ENCODE peak calls at places on chromosomes 1 and 21, in six cellular contexts. One of them, this sample, is unnamed.

GRCh38 chr1:2311184-2312032 is 79.9 kb downstream of the MORN1 start:
- DNase-seq in nucleus accumbens: no peak
- DNase-seq in GM12864: no peak
- DNase-seq in NCI-H748 treated with DMSO at 0.1 percent for 48 hours: no peak
- DNase-seq in EH: peak; percentile 68
- DNase-seq in stimulated activated CD8-positive, alpha-beta memory T cell treated with anti-CD3 and anti-CD28 coated beads, Interleukin-15, amount 100 ng/mL, for 24 hours: no peak
- DNase-seq in this sample: no peak

GRCh38 chr1:12600335-12600734 is 17.7 kb downstream of the DHRS3 start:
- DNase-seq in nucleus accumbens: no peak
- DNase-seq in EH: no peak
- DNase-seq in NCI-H748 treated with DMSO at 0.1 percent for 48 hours: no peak
- DNase-seq in GM12864: no peak
- DNase-seq in stimulated activated CD8-positive, alpha-beta memory T cell treated with anti-CD3 and anti-CD28 coated beads, Interleukin-15, amount 100 ng/mL, for 24 hours: no peak
- DNase-seq in this sample: no peak

GRCh38 chr21:45778686-45779085 is 135.2 kb downstream of the PCBP3 start:
- DNase-seq in EH: no peak
- DNase-seq in NCI-H748 treated with DMSO at 0.1 percent for 48 hours: no peak
- DNase-seq in nucleus accumbens: no peak
- DNase-seq in stimulated activated CD8-positive, alpha-beta memory T cell treated with anti-CD3 and anti-CD28 coated beads, Interleukin-15, amount 100 ng/mL, for 24 hours: no peak
- DNase-seq in GM12864: no peak
- DNase-seq in this sample: no peak

GRCh38 chr1:156052862-156053769 is 482 bp downstream of the UBQLN4 start:
- DNase-seq in EH: peak; percentile 74
- DNase-seq in NCI-H748 treated with DMSO at 0.1 percent for 48 hours: peak; percentile 31
- DNase-seq in GM12864: no peak
- DNase-seq in nucleus accumbens: peak; percentile 14
- DNase-seq in stimulated activated CD8-positive, alpha-beta memory T cell treated with anti-CD3 and anti-CD28 coated beads, Interleukin-15, amount 100 ng/mL, for 24 hours: no peak
- DNase-seq in this sample: peak; percentile 55

GRCh38 chr1:37596182-37596667 is 488 bp upstream of the GNL2 start:
- DNase-seq in GM12864: no peak
- DNase-seq in nucleus accumbens: no peak
- DNase-seq in EH: no peak
- DNase-seq in stimulated activated CD8-positive, alpha-beta memory T cell treated with anti-CD3 and anti-CD28 coated beads, Interleukin-15, amount 100 ng/mL, for 24 hours: no peak
- DNase-seq in NCI-H748 treated with DMSO at 0.1 percent for 48 hours: no peak
- DNase-seq in this sample: no peak

GRCh38 chr1:75345538-75346292 is 211.5 kb downstream of the LHX8 start:
- DNase-seq in EH: no peak
- DNase-seq in stimulated activated CD8-positive, alpha-beta memory T cell treated with anti-CD3 and anti-CD28 coated beads, Interleukin-15, amount 100 ng/mL, for 24 hours: no peak
- DNase-seq in nucleus accumbens: no peak
- DNase-seq in GM12864: no peak
- DNase-seq in NCI-H748 treated with DMSO at 0.1 percent for 48 hours: no peak
- DNase-seq in this sample: no peak

GRCh38 chr1:24393892-24394291 is 19.7 kb downstream of the STPG1 start:
- DNase-seq in nucleus accumbens: no peak
- DNase-seq in EH: peak; percentile 90
- DNase-seq in NCI-H748 treated with DMSO at 0.1 percent for 48 hours: no peak
- DNase-seq in GM12864: no peak
- DNase-seq in stimulated activated CD8-positive, alpha-beta memory T cell treated with anti-CD3 and anti-CD28 coated beads, Interleukin-15, amount 100 ng/mL, for 24 hours: no peak
- DNase-seq in this sample: no peak

GRCh38 chr21:32533611-32534010 is 51.7 kb downstream of the TCP10L start:
- DNase-seq in stimulated activated CD8-positive, alpha-beta memory T cell treated with anti-CD3 and anti-CD28 coated beads, Interleukin-15, amount 100 ng/mL, for 24 hours: no peak
- DNase-seq in EH: no peak
- DNase-seq in GM12864: no peak
- DNase-seq in NCI-H748 treated with DMSO at 0.1 percent for 48 hours: no peak
- DNase-seq in nucleus accumbens: no peak
- DNase-seq in this sample: no peak

GRCh38 chr1:39540504-39541031 is 36.0 kb downstream of the PABPC4 start:
- DNase-seq in stimulated activated CD8-positive, alpha-beta memory T cell treated with anti-CD3 and anti-CD28 coated beads, Interleukin-15, amount 100 ng/mL, for 24 hours: no peak
- DNase-seq in EH: peak; percentile 41
- DNase-seq in NCI-H748 treated with DMSO at 0.1 percent for 48 hours: no peak
- DNase-seq in GM12864: no peak
- DNase-seq in nucleus accumbens: peak; percentile 31
- DNase-seq in this sample: peak; percentile 54

GRCh38 chr21:25639922-25640670 is 1.0 kb downstream of the JAM2 start:
- DNase-seq in EH: no peak
- DNase-seq in NCI-H748 treated with DMSO at 0.1 percent for 48 hours: peak; percentile 10
- DNase-seq in nucleus accumbens: peak; percentile 17
- DNase-seq in GM12864: no peak
- DNase-seq in stimulated activated CD8-positive, alpha-beta memory T cell treated with anti-CD3 and anti-CD28 coated beads, Interleukin-15, amount 100 ng/mL, for 24 hours: no peak
- DNase-seq in this sample: no peak

GRCh38 chr1:208803371-208803811 is 559.2 kb upstream of the PLXNA2 start:
- DNase-seq in stimulated activated CD8-positive, alpha-beta memory T cell treated with anti-CD3 and anti-CD28 coated beads, Interleukin-15, amount 100 ng/mL, for 24 hours: no peak
- DNase-seq in nucleus accumbens: no peak
- DNase-seq in EH: no peak
- DNase-seq in GM12864: no peak
- DNase-seq in NCI-H748 treated with DMSO at 0.1 percent for 48 hours: peak; percentile 51
- DNase-seq in this sample: peak; percentile 84

GRCh38 chr21:46049890-46050650 is 47.8 kb upstream of the COL6A2 start:
- DNase-seq in GM12864: no peak
- DNase-seq in stimulated activated CD8-positive, alpha-beta memory T cell treated with anti-CD3 and anti-CD28 coated beads, Interleukin-15, amount 100 ng/mL, for 24 hours: no peak
- DNase-seq in nucleus accumbens: no peak
- DNase-seq in NCI-H748 treated with DMSO at 0.1 percent for 48 hours: no peak
- DNase-seq in EH: no peak
- DNase-seq in this sample: no peak

GRCh38 chr1:62232885-62233284 is 38.2 kb downstream of the L1TD1 start:
- DNase-seq in EH: no peak
- DNase-seq in stimulated activated CD8-positive, alpha-beta memory T cell treated with anti-CD3 and anti-CD28 coated beads, Interleukin-15, amount 100 ng/mL, for 24 hours: no peak
- DNase-seq in GM12864: no peak
- DNase-seq in NCI-H748 treated with DMSO at 0.1 percent for 48 hours: no peak
- DNase-seq in nucleus accumbens: no peak
- DNase-seq in this sample: no peak

GRCh38 chr1:27603320-27603961 is 503 bp downstream of the AHDC1 start:
- DNase-seq in nucleus accumbens: no peak
- DNase-seq in stimulated activated CD8-positive, alpha-beta memory T cell treated with anti-CD3 and anti-CD28 coated beads, Interleukin-15, amount 100 ng/mL, for 24 hours: no peak
- DNase-seq in GM12864: no peak
- DNase-seq in EH: peak; percentile 41
- DNase-seq in NCI-H748 treated with DMSO at 0.1 percent for 48 hours: peak; percentile 53
- DNase-seq in this sample: peak; percentile 73

GRCh38 chr1:240598602-240599001 is 13.4 kb downstream of the GREM2 start:
- DNase-seq in NCI-H748 treated with DMSO at 0.1 percent for 48 hours: no peak
- DNase-seq in stimulated activated CD8-positive, alpha-beta memory T cell treated with anti-CD3 and anti-CD28 coated beads, Interleukin-15, amount 100 ng/mL, for 24 hours: no peak
- DNase-seq in nucleus accumbens: no peak
- DNase-seq in EH: no peak
- DNase-seq in GM12864: no peak
- DNase-seq in this sample: no peak

GRCh38 chr1:87898401-87898800 is 569.7 kb downstream of the LMO4 start:
- DNase-seq in GM12864: no peak
- DNase-seq in EH: peak; percentile 28
- DNase-seq in stimulated activated CD8-positive, alpha-beta memory T cell treated with anti-CD3 and anti-CD28 coated beads, Interleukin-15, amount 100 ng/mL, for 24 hours: no peak
- DNase-seq in NCI-H748 treated with DMSO at 0.1 percent for 48 hours: no peak
- DNase-seq in nucleus accumbens: no peak
- DNase-seq in this sample: no peak

GRCh38 chr1:238552271-238552670 is 661.5 kb upstream of the ZP4 start:
- DNase-seq in stimulated activated CD8-positive, alpha-beta memory T cell treated with anti-CD3 and anti-CD28 coated beads, Interleukin-15, amount 100 ng/mL, for 24 hours: no peak
- DNase-seq in GM12864: no peak
- DNase-seq in EH: no peak
- DNase-seq in nucleus accumbens: no peak
- DNase-seq in NCI-H748 treated with DMSO at 0.1 percent for 48 hours: no peak
- DNase-seq in this sample: no peak

GRCh38 chr1:44802306-44803061 is 2.3 kb downstream of the PLK3 start:
- DNase-seq in EH: no peak
- DNase-seq in nucleus accumbens: peak; percentile 43
- DNase-seq in NCI-H748 treated with DMSO at 0.1 percent for 48 hours: no peak
- DNase-seq in GM12864: no peak
- DNase-seq in stimulated activated CD8-positive, alpha-beta memory T cell treated with anti-CD3 and anti-CD28 coated beads, Interleukin-15, amount 100 ng/mL, for 24 hours: no peak
- DNase-seq in this sample: peak; percentile 76